ENCODE peak calls at places on chromosomes 7 and 10, in nine cellular contexts. A is choroid plexus epithelial cell; B is cerebellum; O is spleen; R is CD4-positive, CD25-positive, alpha-beta regulatory T cell; N is GM04504; M is activated CD4-positive, alpha-beta T cell treated with anti-CD3 and anti-CD28 coated beads, Interleukin-2, amount 10 ng/mL, durations not matched to agents 7 days and 5 days; H is activated naive CD4-positive, alpha-beta T cell treated with Interleukin-2 at 50 U/mL for 16 hours; C is HCEC 1CT. P is an unnamed sample.

GRCh38 chr7:2523941-2524807 is 4.6 kb downstream of the LFNG start:
- DNase-seq in R (no peak), M (no peak), H (no peak), O (peak), A (peak), N (no peak), C (no peak), B (peak), P (no peak)

GRCh38 chr10:111762114-111762513 is 421.5 kb downstream of the GPAM start:
- DNase-seq in N (no peak), H (no peak), R (no peak), M (no peak), O (no peak), A (no peak), B (no peak), C (no peak), P (no peak)

GRCh38 chr10:20267734-20268133 is 451.5 kb downstream of the PLXDC2 start:
- DNase-seq in C (no peak), B (no peak), M (no peak), A (no peak), R (no peak), H (no peak), O (no peak), N (no peak), P (no peak)

GRCh38 chr10:125035136-125035535 is 93.2 kb downstream of the ZRANB1 start:
- DNase-seq in H (no peak), N (peak), O (no peak), A (peak), M (no peak), R (no peak), C (peak), B (no peak), P (no peak)

GRCh38 chr7:120233338-120233737 is 39.6 kb upstream of the KCND2 start:
- DNase-seq in C (no peak), R (no peak), O (no peak), M (no peak), H (no peak), B (no peak), A (no peak), N (no peak), P (no peak)

GRCh38 chr7:155962191-155962967 is 150.1 kb upstream of the SHH start:
- DNase-seq in C (no peak), M (peak), N (no peak), H (peak), B (no peak), R (no peak), A (peak), O (no peak), P (no peak)

GRCh38 chr10:33352154-33352553 is 17.7 kb upstream of the NRP1 start:
- DNase-seq in C (peak), A (peak), R (no peak), B (no peak), N (no peak), O (no peak), M (no peak), H (no peak), P (no peak)

GRCh38 chr7:44568771-44569560 is 4.7 kb downstream of the DDX56 start:
- DNase-seq in O (peak), B (no peak), H (no peak), R (no peak), C (no peak), A (no peak), M (no peak), N (no peak), P (no peak)

GRCh38 chr10:46550076-46550790 is 6.2 kb downstream of the GPRIN2 start:
- DNase-seq in O (peak), R (no peak), C (no peak), A (no peak), B (no peak), M (peak), H (peak), N (no peak), P (no peak)

GRCh38 chr10:62475531-62475930 is 101.4 kb downstream of the ZNF365 start:
- DNase-seq in B (no peak), N (no peak), C (no peak), R (no peak), H (no peak), O (no peak), M (no peak), A (no peak), P (no peak)

GRCh38 chr7:30927559-30927958 is 15.9 kb downstream of the AQP1 start:
- DNase-seq in O (no peak), R (no peak), N (no peak), B (no peak), H (no peak), C (no peak), A (no peak), M (no peak), P (no peak)

GRCh38 chr7:101884671-101885596 is 67.5 kb downstream of the CUX1 start:
- DNase-seq in O (no peak), B (no peak), N (no peak), R (peak), A (no peak), M (peak), H (no peak), C (no peak), P (no peak)

GRCh38 chr7:2017914-2018785 is 214.6 kb downstream of the MAD1L1 start:
- DNase-seq in B (no peak), M (no peak), N (no peak), H (no peak), C (no peak), O (peak), A (no peak), R (no peak), P (no peak)

GRCh38 chr10:44947356-44948152 is 12.0 kb upstream of the RASSF4 start:
- DNase-seq in N (no peak), H (no peak), C (no peak), O (peak), R (no peak), A (no peak), M (no peak), B (no peak), P (no peak)

GRCh38 chr10:43417950-43418768 is 9.2 kb upstream of the HNRNPF start:
- DNase-seq in A (no peak), N (no peak), B (no peak), C (no peak), M (peak), O (no peak), H (peak), R (peak), P (peak)

GRCh38 chr10:15856328-15857000 is 3.8 kb downstream of the MINDY3 start:
- DNase-seq in M (no peak), A (no peak), O (no peak), H (no peak), C (no peak), R (no peak), B (no peak), N (no peak), P (no peak)

GRCh38 chr7:100483101-100483727 is 513 bp upstream of the NYAP1 start:
- DNase-seq in N (no peak), H (peak), A (peak), C (peak), B (peak), O (peak), M (peak), R (peak), P (peak)

GRCh38 chr7:113033959-113034358 is 52.7 kb downstream of the GPR85 start:
- DNase-seq in M (no peak), B (no peak), A (no peak), H (no peak), C (no peak), R (no peak), O (no peak), N (no peak), P (no peak)

GRCh38 chr7:79436378-79436777 is 17.1 kb downstream of the MAGI2 start:
- DNase-seq in A (no peak), M (no peak), N (no peak), C (peak), R (no peak), O (no peak), H (no peak), B (no peak), P (no peak)

GRCh38 chr7:137772221-137772620 is 74.6 kb downstream of the DGKI start:
- DNase-seq in R (no peak), N (no peak), M (no peak), H (no peak), C (peak), B (no peak), A (peak), O (no peak), P (no peak)

GRCh38 chr7:155263051-155263450 is 34.6 kb upstream of the INSIG1 start:
- DNase-seq in A (no peak), C (no peak), B (no peak), M (no peak), O (no peak), H (no peak), N (no peak), R (no peak), P (no peak)

GRCh38 chr10:120005408-120006280 is 113.1 kb downstream of the SEC23IP start:
- DNase-seq in A (no peak), M (no peak), C (no peak), N (no peak), H (no peak), B (no peak), O (no peak), R (no peak), P (no peak)

GRCh38 chr10:73209705-73210104 is 37.4 kb downstream of the DNAJC9 start:
- DNase-seq in O (no peak), N (peak), A (peak), C (peak), H (no peak), R (no peak), M (no peak), B (no peak), P (no peak)

GRCh38 chr10:47046321-47047126 is 135.3 kb downstream of the PTPN20 start:
- DNase-seq in M (no peak), B (no peak), A (no peak), N (no peak), R (no peak), C (no peak), O (peak), H (no peak), P (no peak)

GRCh38 chr10:132397671-132398565 is 918 bp downstream of the PWWP2B start:
- DNase-seq in H (peak), M (peak), O (peak), C (peak), R (peak), B (peak), N (no peak), A (peak), P (peak)

GRCh38 chr10:36492590-36493510 is 632.5 kb upstream of the ANKRD30A start:
- DNase-seq in A (peak), M (no peak), N (no peak), R (no peak), C (peak), O (no peak), H (no peak), B (no peak), P (no peak)

GRCh38 chr10:44733743-44734488 is 177.2 kb upstream of the TMEM72 start:
- DNase-seq in C (no peak), H (no peak), M (no peak), N (no peak), A (no peak), R (no peak), B (no peak), O (no peak), P (no peak)

GRCh38 chr7:26213821-26214515 is 12.4 kb downstream of the CBX3 start:
- DNase-seq in O (no peak), R (no peak), N (no peak), M (no peak), H (no peak), A (no peak), B (no peak), C (no peak), P (no peak)

GRCh38 chr7:20440472-20441105 is 109.9 kb downstream of the ITGB8 start:
- DNase-seq in A (peak), C (peak), M (peak), N (no peak), H (no peak), R (no peak), O (no peak), B (no peak), P (no peak)

GRCh38 chr10:97444212-97444611 is 1.6 kb downstream of the EXOSC1 start:
- DNase-seq in N (no peak), C (no peak), M (no peak), B (no peak), O (no peak), H (no peak), A (no peak), R (no peak), P (no peak)

GRCh38 chr10:35056686-35057085 is 33.5 kb downstream of the CUL2 start:
- DNase-seq in A (no peak), N (no peak), H (no peak), O (no peak), B (no peak), M (no peak), R (no peak), C (peak), P (no peak)

GRCh38 chr10:73650537-73651331 is 5.1 kb downstream of the SYNPO2L start:
- DNase-seq in H (no peak), O (no peak), M (no peak), R (no peak), B (no peak), C (peak), A (peak), N (peak), P (no peak)

GRCh38 chr10:121289800-121290199 is 308.4 kb downstream of the FGFR2 start:
- DNase-seq in R (no peak), N (no peak), A (no peak), H (no peak), M (no peak), C (no peak), O (no peak), B (no peak), P (no peak)

GRCh38 chr7:131328387-131329175 is 905 bp downstream of the MKLN1 start:
- DNase-seq in N (peak), M (no peak), C (peak), H (no peak), O (no peak), A (peak), B (peak), R (no peak), P (no peak)

GRCh38 chr7:11570922-11571550 is 261.0 kb downstream of the THSD7A start:
- DNase-seq in R (no peak), H (no peak), O (no peak), C (no peak), M (no peak), N (no peak), B (no peak), A (no peak), P (no peak)

GRCh38 chr10:59625842-59626522 is 83.7 kb downstream of the SLC16A9 start:
- DNase-seq in N (peak), A (peak), H (peak), B (peak), O (no peak), R (peak), M (peak), C (peak), P (peak)

GRCh38 chr7:37411444-37412034 is 37.1 kb downstream of the ELMO1 start:
- DNase-seq in R (no peak), C (no peak), A (no peak), N (no peak), M (no peak), H (peak), O (no peak), B (no peak), P (no peak)

GRCh38 chr10:128064615-128065580 is 61.3 kb downstream of the MKI67 start:
- DNase-seq in R (peak), N (peak), B (no peak), M (peak), C (peak), A (peak), O (peak), H (peak), P (peak)

GRCh38 chr10:19572056-19572455 is 244.2 kb upstream of the PLXDC2 start:
- DNase-seq in C (no peak), R (no peak), B (no peak), A (peak), O (no peak), N (no peak), H (no peak), M (no peak), P (no peak)

GRCh38 chr10:100216006-100216405 is 13.4 kb downstream of the CHUK start:
- DNase-seq in C (no peak), R (no peak), O (no peak), A (peak), H (no peak), N (no peak), B (no peak), M (no peak), P (no peak)

P was measured in immature natural killer cell.